ENCODE peak calls at places on chromosome 9, in seven cellular contexts. One of them, this sample, is unnamed.

GRCh38 chr9:125749951-125750655 is 2.9 kb downstream of the PBX3 start:
- DNase-seq in neuronal stem cell: peak; percentile 56
- DNase-seq in GM23338: no peak
- DNase-seq in GM23248: peak; percentile 27
- DNase-seq in prostate gland: no peak
- DNase-seq in colonic mucosa: no peak
- DNase-seq in thoracic aorta: no peak
- DNase-seq in this sample: no peak

GRCh38 chr9:89749500-89750116 is 144.8 kb downstream of the GADD45G start:
- DNase-seq in neuronal stem cell: no peak
- DNase-seq in GM23338: no peak
- DNase-seq in GM23248: no peak
- DNase-seq in prostate gland: no peak
- DNase-seq in colonic mucosa: no peak
- DNase-seq in thoracic aorta: no peak
- DNase-seq in this sample: no peak

GRCh38 chr9:94584555-94584954 is 9.1 kb downstream of the FBP2 start:
- DNase-seq in neuronal stem cell: no peak
- DNase-seq in GM23338: no peak
- DNase-seq in GM23248: no peak
- DNase-seq in prostate gland: no peak
- DNase-seq in colonic mucosa: no peak
- DNase-seq in thoracic aorta: no peak
- DNase-seq in this sample: no peak

GRCh38 chr9:23829580-23830458 is 3.8 kb upstream of the ELAVL2 start:
- DNase-seq in neuronal stem cell: no peak
- DNase-seq in GM23338: peak; percentile 75
- DNase-seq in GM23248: peak; percentile 49
- DNase-seq in prostate gland: no peak
- DNase-seq in colonic mucosa: no peak
- DNase-seq in thoracic aorta: no peak
- DNase-seq in this sample: no peak

GRCh38 chr9:6598249-6598725 is 47.2 kb downstream of the GLDC start:
- DNase-seq in neuronal stem cell: no peak
- DNase-seq in GM23338: no peak
- DNase-seq in GM23248: no peak
- DNase-seq in prostate gland: no peak
- DNase-seq in colonic mucosa: no peak
- DNase-seq in thoracic aorta: no peak
- DNase-seq in this sample: no peak

GRCh38 chr9:106877345-106877744 is 14.4 kb downstream of the ZNF462 start:
- DNase-seq in neuronal stem cell: no peak
- DNase-seq in GM23338: no peak
- DNase-seq in GM23248: no peak
- DNase-seq in prostate gland: no peak
- DNase-seq in colonic mucosa: no peak
- DNase-seq in thoracic aorta: no peak
- DNase-seq in this sample: no peak

GRCh38 chr9:70557665-70558419 is 143.4 kb upstream of the KLF9 start:
- DNase-seq in neuronal stem cell: no peak
- DNase-seq in GM23338: no peak
- DNase-seq in GM23248: no peak
- DNase-seq in prostate gland: no peak
- DNase-seq in colonic mucosa: no peak
- DNase-seq in thoracic aorta: no peak
- DNase-seq in this sample: no peak

GRCh38 chr9:71763752-71764332 is 4.5 kb downstream of the CEMIP2 start:
- DNase-seq in neuronal stem cell: no peak
- DNase-seq in GM23338: no peak
- DNase-seq in GM23248: peak; percentile 59
- DNase-seq in prostate gland: no peak
- DNase-seq in colonic mucosa: no peak
- DNase-seq in thoracic aorta: no peak
- DNase-seq in this sample: no peak

GRCh38 chr9:100419166-100419565 is 7.8 kb upstream of the MSANTD3 start:
- DNase-seq in neuronal stem cell: no peak
- DNase-seq in GM23338: no peak
- DNase-seq in GM23248: no peak
- DNase-seq in prostate gland: no peak
- DNase-seq in colonic mucosa: no peak
- DNase-seq in thoracic aorta: no peak
- DNase-seq in this sample: no peak

GRCh38 chr9:73575071-73575470 is 423.4 kb downstream of the ANXA1 start:
- DNase-seq in neuronal stem cell: no peak
- DNase-seq in GM23338: no peak
- DNase-seq in GM23248: no peak
- DNase-seq in prostate gland: no peak
- DNase-seq in colonic mucosa: no peak
- DNase-seq in thoracic aorta: no peak
- DNase-seq in this sample: no peak

GRCh38 chr9:94945191-94946144 is 219.0 kb downstream of the AOPEP start:
- DNase-seq in neuronal stem cell: no peak
- DNase-seq in GM23338: no peak
- DNase-seq in GM23248: peak; percentile 97
- DNase-seq in prostate gland: no peak
- DNase-seq in colonic mucosa: no peak
- DNase-seq in thoracic aorta: peak; percentile 45
- DNase-seq in this sample: no peak

DNA sequence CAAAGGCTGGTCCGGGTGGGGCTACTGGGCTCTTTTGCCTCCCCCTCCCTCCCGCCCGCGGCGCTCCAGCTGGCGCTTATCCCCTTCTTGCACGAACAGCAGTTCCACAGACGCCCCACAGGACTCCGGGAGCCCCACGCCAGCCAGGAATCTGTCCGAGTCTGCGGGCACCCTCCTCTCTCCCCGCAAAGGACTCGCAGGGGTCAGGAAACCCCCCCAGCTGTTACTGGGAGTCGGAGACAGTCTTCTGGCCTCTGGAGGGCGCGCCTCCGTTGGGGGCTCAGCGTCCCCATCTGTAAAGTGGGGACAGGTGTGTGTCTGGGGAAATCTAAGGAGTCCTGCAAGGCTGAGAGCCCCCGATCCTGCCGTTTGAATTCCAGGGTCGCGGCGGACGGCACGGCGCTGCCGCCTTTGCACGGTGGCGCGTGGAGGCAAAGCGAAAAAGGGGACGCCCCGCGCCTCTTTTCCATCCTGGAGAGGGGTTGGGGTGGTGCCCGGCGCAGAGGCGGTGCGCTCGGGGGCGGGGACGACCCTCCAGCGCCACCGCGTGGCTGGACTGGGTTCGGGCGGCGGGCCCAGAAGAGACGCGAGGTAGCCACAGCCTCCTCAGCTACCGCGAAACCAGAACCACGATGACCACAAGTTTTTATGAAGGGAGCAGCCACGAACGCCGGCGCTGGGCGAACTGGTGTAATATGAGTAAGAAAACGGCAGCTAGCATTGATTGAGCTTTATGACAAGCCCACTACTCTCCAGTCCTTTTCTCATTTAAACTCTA is 2.8 kb upstream of the CCIN start:
- DNase-seq in neuronal stem cell: peak; percentile 74
- DNase-seq in GM23338: peak; percentile 87
- DNase-seq in GM23248: peak; percentile 92
- DNase-seq in prostate gland: peak; percentile 76
- DNase-seq in colonic mucosa: peak; percentile 85
- DNase-seq in thoracic aorta: no peak
- DNase-seq in this sample: peak; percentile 70
- H3K4me1 ChIP-seq in neuronal stem cell: peaks cover 11% of the 10 kb centered on the region
- H3K4me1 ChIP-seq in GM23338: peaks cover 27% of the 10 kb centered on the region
- H3K4me1 ChIP-seq in GM23248: peaks cover 36% of the 10 kb centered on the region
- H3K4me1 ChIP-seq in prostate gland: peaks cover 3% of the 10 kb centered on the region
- H3K4me1 ChIP-seq in colonic mucosa: peaks cover 3% of the 10 kb centered on the region
- H3K4me1 ChIP-seq in thoracic aorta: peaks cover 17% of the 10 kb centered on the region
- H3K4me1 ChIP-seq in this sample: peaks cover 10% of the 10 kb centered on the region

GRCh38 chr9:129353697-129354336 is 175.8 kb upstream of the IER5L start:
- DNase-seq in neuronal stem cell: no peak
- DNase-seq in GM23338: no peak
- DNase-seq in GM23248: peak; percentile 36
- DNase-seq in prostate gland: no peak
- DNase-seq in colonic mucosa: no peak
- DNase-seq in thoracic aorta: no peak
- DNase-seq in this sample: no peak

GRCh38 chr9:129350143-129350935 is 172.3 kb upstream of the IER5L start:
- DNase-seq in neuronal stem cell: no peak
- DNase-seq in GM23338: no peak
- DNase-seq in GM23248: no peak
- DNase-seq in prostate gland: no peak
- DNase-seq in colonic mucosa: no peak
- DNase-seq in thoracic aorta: no peak
- DNase-seq in this sample: no peak

GRCh38 chr9:129351058-129351641 is 173.1 kb upstream of the IER5L start:
- DNase-seq in neuronal stem cell: peak; percentile 67
- DNase-seq in GM23338: peak; percentile 87
- DNase-seq in GM23248: no peak
- DNase-seq in prostate gland: no peak
- DNase-seq in colonic mucosa: peak; percentile 40
- DNase-seq in thoracic aorta: no peak
- DNase-seq in this sample: no peak

GRCh38 chr9:129351642-129352151 is 173.6 kb upstream of the IER5L start:
- DNase-seq in neuronal stem cell: no peak
- DNase-seq in GM23338: peak; percentile 73
- DNase-seq in GM23248: no peak
- DNase-seq in prostate gland: no peak
- DNase-seq in colonic mucosa: no peak
- DNase-seq in thoracic aorta: no peak
- DNase-seq in this sample: no peak

GRCh38 chr9:129352157-129352870 is 174.3 kb upstream of the IER5L start:
- DNase-seq in neuronal stem cell: peak; percentile 80
- DNase-seq in GM23338: peak; percentile 88
- DNase-seq in GM23248: no peak
- DNase-seq in prostate gland: no peak
- DNase-seq in colonic mucosa: peak; percentile 39
- DNase-seq in thoracic aorta: no peak
- DNase-seq in this sample: no peak
- H3K27ac ChIP-seq in neuronal stem cell: peak overlapping the region; percentile 91
- H3K27ac ChIP-seq in GM23338: peak overlapping the region; percentile 76
- H3K27ac ChIP-seq in GM23248: no peak overlapping the region
- H3K27ac ChIP-seq in prostate gland: peak overlapping the region; percentile 52
- H3K27ac ChIP-seq in colonic mucosa: peak overlapping the region; percentile 58
- H3K27ac ChIP-seq in thoracic aorta: no peak overlapping the region
- H3K27ac ChIP-seq in this sample: no peak overlapping the region

DNA sequence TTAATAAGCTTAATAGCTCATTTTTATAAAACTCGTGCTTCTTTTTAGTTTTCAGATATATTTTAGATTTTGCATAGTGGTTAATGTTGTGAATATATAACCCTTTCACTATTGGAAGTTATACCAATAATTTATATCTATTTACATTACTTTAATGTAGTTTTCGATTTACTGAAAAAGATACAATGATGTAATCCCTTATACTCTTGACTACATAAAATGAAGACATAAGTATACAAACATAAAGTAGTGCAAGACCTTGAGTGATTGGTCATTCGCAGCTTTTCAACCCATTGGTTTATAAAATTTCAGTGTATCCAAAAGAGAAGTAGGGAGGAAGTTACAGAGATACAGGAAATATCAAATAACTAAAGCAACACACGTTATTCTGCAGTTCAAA is 84.3 kb upstream of the GRHPR start:
- DNase-seq in neuronal stem cell: no peak
- DNase-seq in GM23338: no peak
- DNase-seq in GM23248: no peak
- DNase-seq in prostate gland: no peak
- DNase-seq in colonic mucosa: no peak
- DNase-seq in thoracic aorta: no peak
- DNase-seq in this sample: no peak
- H3K4me1 ChIP-seq in neuronal stem cell: peaks cover 27% of the 10 kb centered on the region
- H3K4me1 ChIP-seq in GM23338: peaks cover 32% of the 10 kb centered on the region
- H3K4me1 ChIP-seq in GM23248: no peaks in the 10 kb centered on the region
- H3K4me1 ChIP-seq in prostate gland: no peaks in the 10 kb centered on the region
- H3K4me1 ChIP-seq in colonic mucosa: no peaks in the 10 kb centered on the region
- H3K4me1 ChIP-seq in thoracic aorta: no peaks in the 10 kb centered on the region
- H3K4me1 ChIP-seq in this sample: peaks cover 2% of the 10 kb centered on the region

DNA sequence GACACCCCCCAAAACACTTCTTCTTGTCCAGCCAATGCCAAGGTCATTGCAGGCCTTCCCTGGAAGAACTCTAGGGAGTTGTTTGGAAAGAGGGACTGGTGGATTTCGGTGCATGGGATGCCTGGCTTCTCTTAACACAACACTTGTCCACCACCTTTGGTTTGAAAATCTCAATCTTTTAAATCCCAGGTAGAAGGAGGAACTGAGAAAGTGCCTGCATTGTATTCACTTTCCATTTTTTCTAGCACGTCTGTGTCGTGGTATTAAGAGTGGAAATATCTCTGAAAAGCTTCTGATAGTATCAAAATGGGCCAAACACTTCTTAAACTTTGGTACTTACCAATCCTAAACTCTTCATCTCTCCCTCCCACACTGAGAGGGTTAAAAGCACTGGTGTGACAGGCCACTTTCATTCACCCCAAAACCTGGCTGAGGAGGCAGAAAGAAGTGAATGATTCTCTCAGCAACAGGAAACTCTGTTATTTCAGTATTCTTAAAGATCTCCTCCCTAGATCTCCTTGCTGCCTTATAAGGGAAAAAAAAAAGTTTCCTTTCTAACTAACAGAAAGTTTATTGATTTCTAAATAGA is 3.8 kb upstream of the NFIB start:
- DNase-seq in neuronal stem cell: no peak
- DNase-seq in GM23338: no peak
- DNase-seq in GM23248: no peak
- DNase-seq in prostate gland: no peak
- DNase-seq in colonic mucosa: no peak
- DNase-seq in thoracic aorta: no peak
- DNase-seq in this sample: no peak
- H3K27ac ChIP-seq in neuronal stem cell: no peak overlapping the region
- H3K27ac ChIP-seq in GM23338: no peak overlapping the region
- H3K27ac ChIP-seq in GM23248: no peak overlapping the region
- H3K27ac ChIP-seq in prostate gland: peak overlapping the region; percentile 99
- H3K27ac ChIP-seq in colonic mucosa: peak overlapping the region; percentile 1
- H3K27ac ChIP-seq in thoracic aorta: peak overlapping the region; percentile 89
- H3K27ac ChIP-seq in this sample: no peak overlapping the region

DNA sequence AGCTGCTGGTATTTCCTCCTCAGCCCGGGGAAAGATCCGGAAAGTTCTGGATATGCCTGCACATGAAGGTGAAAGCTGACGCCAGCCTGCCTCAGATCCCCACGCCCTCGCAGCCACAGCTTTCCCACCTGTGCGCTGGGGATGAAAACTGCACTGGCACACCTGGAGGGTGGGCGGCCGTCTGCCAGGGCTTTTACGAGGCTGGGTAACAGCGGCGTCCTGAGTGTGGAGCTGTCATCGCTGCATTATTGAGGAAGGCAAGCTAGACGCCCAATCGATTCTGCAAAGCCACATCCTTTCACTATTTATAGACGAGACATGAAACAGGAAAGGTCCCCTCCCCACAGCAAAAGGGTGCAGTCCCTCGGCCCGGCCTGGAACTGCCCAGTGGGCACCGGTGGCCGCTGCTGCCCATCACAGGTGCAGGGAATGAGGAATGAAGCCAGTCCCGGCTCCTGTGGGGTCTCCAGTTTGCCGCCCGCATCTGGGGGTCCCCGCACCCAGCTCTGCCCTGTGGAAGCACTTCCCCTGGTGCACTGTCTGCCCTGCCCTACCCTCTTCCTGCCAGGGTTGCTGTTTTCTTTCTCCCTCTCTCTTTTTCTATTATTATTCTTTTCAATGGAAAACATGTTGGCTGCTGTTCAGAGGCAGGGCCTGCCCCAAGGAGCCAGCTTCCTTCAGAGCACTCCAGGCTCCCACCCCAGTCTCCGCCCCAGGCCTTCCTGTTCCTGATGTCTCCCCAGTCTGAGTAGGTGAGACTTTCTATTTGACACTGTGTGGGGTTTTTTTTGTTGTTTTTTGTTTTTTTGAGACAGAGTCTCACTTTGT is 7.0 kb downstream of the NOTCH1 start:
- DNase-seq in neuronal stem cell: no peak
- DNase-seq in GM23338: no peak
- DNase-seq in GM23248: no peak
- DNase-seq in prostate gland: peak; percentile 70
- DNase-seq in colonic mucosa: peak; percentile 86
- DNase-seq in thoracic aorta: no peak
- DNase-seq in this sample: no peak
- H3K4me1 ChIP-seq in neuronal stem cell: peaks cover 19% of the 10 kb centered on the region
- H3K4me1 ChIP-seq in GM23338: no peaks in the 10 kb centered on the region
- H3K4me1 ChIP-seq in GM23248: no peaks in the 10 kb centered on the region
- H3K4me1 ChIP-seq in prostate gland: peaks cover 9% of the 10 kb centered on the region
- H3K4me1 ChIP-seq in colonic mucosa: peaks cover 47% of the 10 kb centered on the region
- H3K4me1 ChIP-seq in thoracic aorta: peaks cover 22% of the 10 kb centered on the region
- H3K4me1 ChIP-seq in this sample: peaks cover 4% of the 10 kb centered on the region